ENCODE peak calls at places on chromosomes 6 and 20, in nine cellular contexts. E, K, F, A, I, O, W, T and X are unnamed samples.

GRCh38 chr6:42845327-42845694 is 34.1 kb upstream of the RPL7L1 start:
- DNase-seq in E (no peak), K (no peak), F (no peak), A (no peak), I (no peak), O (no peak), W (no peak), T (no peak), X (no peak)

GRCh38 chr20:59010995-59011873 is 4.2 kb upstream of the CTSZ start:
- DNase-seq in E (peak; percentile 22), K (no peak), F (peak; percentile 89), A (peak; percentile 68), I (peak; percentile 81), O (no peak), W (no peak), T (peak; percentile 91), X (no peak)

GRCh38 chr20:1062334-1063015 is 55.9 kb upstream of the PSMF1 start:
- DNase-seq in E (no peak), K (no peak), F (no peak), A (no peak), I (no peak), O (no peak), W (no peak), T (no peak), X (no peak)

GRCh38 chr6:38261626-38262025 is 378.1 kb downstream of the BTBD9 start:
- DNase-seq in E (no peak), K (no peak), F (no peak), A (no peak), I (no peak), O (no peak), W (no peak), T (peak; percentile 30), X (no peak)

GRCh38 chr20:16556299-16556698 is 16.9 kb downstream of the KIF16B start:
- DNase-seq in E (no peak), K (no peak), F (no peak), A (peak; percentile 93), I (no peak), O (no peak), W (no peak), T (peak; percentile 56), X (no peak)

GRCh38 chr20:11108102-11108842 is 434.5 kb upstream of the JAG1 start:
- DNase-seq in E (no peak), K (peak; percentile 26), F (no peak), A (no peak), I (no peak), O (no peak), W (no peak), T (no peak), X (no peak)

GRCh38 chr6:52953911-52954839 is 40.9 kb downstream of the GSTA4 start:
- DNase-seq in E (no peak), K (no peak), F (no peak), A (no peak), I (no peak), O (no peak), W (no peak), T (no peak), X (peak; percentile 8)

GRCh38 chr20:63819224-63819917 is 11.7 kb downstream of the ZBTB46 start:
- DNase-seq in E (peak; percentile 65), K (peak; percentile 44), F (no peak), A (peak; percentile 41), I (no peak), O (no peak), W (no peak), T (peak; percentile 39), X (no peak)

GRCh38 chr6:88177961-88178464 is 11.9 kb upstream of the CNR1 start:
- DNase-seq in E (no peak), K (no peak), F (no peak), A (no peak), I (no peak), O (no peak), W (no peak), T (peak; percentile 15), X (peak; percentile 69)

GRCh38 chr6:138418118-138418742 is 14.2 kb downstream of the HEBP2 start:
- DNase-seq in E (no peak), K (no peak), F (no peak), A (no peak), I (no peak), O (no peak), W (no peak), T (no peak), X (no peak)

GRCh38 chr6:2916354-2916925 is 13.3 kb upstream of the SERPINB9 start:
- DNase-seq in E (no peak), K (no peak), F (no peak), A (no peak), I (no peak), O (no peak), W (no peak), T (no peak), X (no peak)

GRCh38 chr20:58109918-58110635 is 118.4 kb downstream of the ANKRD60 start:
- DNase-seq in E (no peak), K (no peak), F (no peak), A (no peak), I (no peak), O (no peak), W (no peak), T (no peak), X (no peak)

GRCh38 chr6:168619560-168620314 is 178.8 kb downstream of the SMOC2 start:
- DNase-seq in E (no peak), K (no peak), F (no peak), A (no peak), I (peak; percentile 58), O (no peak), W (peak; percentile 9), T (no peak), X (no peak)

GRCh38 chr20:39433461-39433860 is 471.3 kb downstream of the DHX35 start:
- DNase-seq in E (no peak), K (no peak), F (no peak), A (no peak), I (no peak), O (no peak), W (no peak), T (no peak), X (no peak)

GRCh38 chr6:116883005-116883404 is 6.0 kb downstream of the RFX6 start:
- DNase-seq in E (no peak), K (no peak), F (peak; percentile 75), A (no peak), I (no peak), O (no peak), W (no peak), T (peak; percentile 5), X (no peak)

GRCh38 chr20:51712501-51713212 is 55.5 kb downstream of the ATP9A start:
- DNase-seq in E (peak; percentile 74), K (no peak), F (peak; percentile 23), A (peak; percentile 59), I (no peak), O (no peak), W (no peak), T (no peak), X (no peak)

GRCh38 chr6:95785785-95786184 is 208.4 kb downstream of the MANEA start:
- DNase-seq in E (no peak), K (no peak), F (no peak), A (no peak), I (no peak), O (no peak), W (no peak), T (no peak), X (peak; percentile 28)

GRCh38 chr6:137933696-137934095 is 66.6 kb downstream of the TNFAIP3 start:
- DNase-seq in E (no peak), K (peak; percentile 33), F (peak; percentile 16), A (no peak), I (no peak), O (no peak), W (no peak), T (peak; percentile 82), X (no peak)

GRCh38 chr6:3848380-3848779 is 793 bp upstream of the FAM50B start:
- DNase-seq in E (no peak), K (no peak), F (no peak), A (no peak), I (no peak), O (no peak), W (no peak), T (peak; percentile 56), X (no peak)